ENCODE peak calls at places on chromosomes 2 and 18, in ten cellular contexts. B is heart right ventricle; U is lower lobe of right lung; N is CD8-positive, alpha-beta T cell; K is effector memory CD4-positive, alpha-beta T cell; W is CD8-positive, alpha-beta memory T cell; J is thoracic aorta; O is colonic mucosa; V is right cardiac atrium; C is astrocyte. M is an unnamed sample. For H3K9me3 and H3K4me1, the result is how much of the 10 kb centered on the place peaks cover.

GRCh38 chr2:99879481-99879880 is 262.9 kb downstream of the AFF3 start:
- DNase-seq in B (no peak), U (no peak), N (no peak), K (no peak), W (no peak), J (no peak), O (no peak), V (no peak), C (peak), M (no peak)

GRCh38 chr18:45186832-45187231 is 428.4 kb upstream of the SLC14A2 start:
- DNase-seq in B (no peak), U (no peak), N (no peak), K (no peak), W (no peak), J (no peak), O (no peak), V (no peak), C (no peak), M (no peak)

GRCh38 chr2:160321025-160321424 is 121.0 kb upstream of the ITGB6 start:
- DNase-seq in B (no peak), U (no peak), N (no peak), K (no peak), W (no peak), J (no peak), O (peak), V (no peak), C (no peak), M (no peak)

GRCh38 chr18:79458917-79459803 is 63.4 kb downstream of the NFATC1 start:
- DNase-seq in B (peak), U (no peak), N (no peak), K (no peak), W (no peak), J (no peak), O (no peak), V (no peak), C (no peak), M (no peak)

GRCh38 chr18:40473221-40473620 is 1481.8 kb upstream of the PIK3C3 start:
- DNase-seq in B (no peak), U (no peak), N (no peak), K (no peak), W (no peak), J (no peak), O (no peak), V (no peak), C (peak), M (no peak)

GRCh38 chr2:230762317-230762896 is 49.8 kb downstream of the CAB39 start:
- DNase-seq in B (no peak), U (no peak), N (no peak), K (no peak), W (no peak), J (no peak), O (no peak), V (no peak), C (no peak), M (no peak)

GRCh38 chr2:77642339-77642738 is 120.2 kb upstream of the LRRTM4 start:
- DNase-seq in B (no peak), U (no peak), N (no peak), K (no peak), W (no peak), J (no peak), O (no peak), V (peak), C (no peak), M (no peak)

GRCh38 chr2:235384624-235385023 is 109.2 kb upstream of the AGAP1 start:
- DNase-seq in B (no peak), U (no peak), N (no peak), K (no peak), W (no peak), J (no peak), O (no peak), V (no peak), C (no peak), M (no peak)

GRCh38 chr2:74188018-74188601 is 9.4 kb upstream of the MOB1A start:
- DNase-seq in B (peak), U (no peak), N (no peak), K (no peak), W (no peak), J (no peak), O (no peak), V (no peak), C (peak), M (no peak)

GRCh38 chr2:54610700-54611099 is 112.8 kb upstream of the EML6 start:
- DNase-seq in B (no peak), U (no peak), N (no peak), K (no peak), W (no peak), J (no peak), O (no peak), V (no peak), C (peak), M (no peak)

GRCh38 chr2:165074884-165075283 is 119.6 kb upstream of the SLC38A11 start:
- DNase-seq in B (no peak), U (no peak), N (no peak), K (no peak), W (no peak), J (no peak), O (no peak), V (no peak), C (no peak), M (no peak)

GRCh38 chr2:227626580-227627151 is 9.4 kb downstream of the SCYGR4 start:
- DNase-seq in B (no peak), U (no peak), N (no peak), K (no peak), W (no peak), J (no peak), O (no peak), V (no peak), C (no peak), M (no peak)

GRCh38 chr2:62569907-62570793 is 64.2 kb upstream of the TMEM17 start:
- DNase-seq in B (no peak), U (no peak), N (no peak), K (no peak), W (no peak), J (no peak), O (peak), V (peak), C (no peak), M (no peak)

GRCh38 chr2:147600646-147601045 is 244.2 kb upstream of the ACVR2A start:
- DNase-seq in B (no peak), U (no peak), N (no peak), K (no peak), W (no peak), J (no peak), O (no peak), V (no peak), C (no peak), M (no peak)

GRCh38 chr2:18957909-18958308 is 368.5 kb upstream of the NT5C1B start:
- DNase-seq in B (no peak), U (no peak), N (no peak), K (no peak), W (no peak), J (no peak), O (no peak), V (no peak), C (no peak), M (no peak)

GRCh38 chr18:10378688-10379465 is 75.6 kb upstream of the APCDD1 start:
- DNase-seq in B (no peak), U (no peak), N (no peak), K (no peak), W (no peak), J (no peak), O (no peak), V (no peak), C (peak), M (no peak)

GRCh38 chr2:240127351-240127750 is 8.8 kb downstream of the COPS9 start:
- DNase-seq in B (no peak), U (no peak), N (no peak), K (no peak), W (no peak), J (no peak), O (no peak), V (no peak), C (no peak), M (no peak)

GRCh38 chr2:156065912-156066311 is 266.6 kb downstream of the NR4A2 start:
- DNase-seq in B (no peak), U (no peak), N (no peak), K (no peak), W (no peak), J (no peak), O (peak), V (no peak), C (no peak), M (no peak)

GRCh38 chr2:9585486-9585885 is 29.9 kb upstream of the ADAM17 start:
- DNase-seq in B (no peak), U (no peak), N (no peak), K (no peak), W (no peak), J (no peak), O (no peak), V (no peak), C (no peak), M (no peak)

GRCh38 chr2:194087089-194087488 is 1569.9 kb upstream of the SLC39A10 start:
- DNase-seq in B (no peak), U (no peak), N (no peak), K (no peak), W (no peak), J (no peak), O (no peak), V (no peak), C (no peak), M (no peak)

GRCh38 chr2:25066455-25066854 is 24.6 kb downstream of the EFR3B start:
- DNase-seq in B (no peak), U (no peak), N (no peak), K (no peak), W (no peak), J (no peak), O (no peak), V (no peak), C (no peak), M (no peak)

GRCh38 chr2:236505071-236505470 is 64.6 kb upstream of the ACKR3 start:
- DNase-seq in B (no peak), U (no peak), N (no peak), K (no peak), W (no peak), J (no peak), O (no peak), V (no peak), C (no peak), M (no peak)

GRCh38 chr2:30771200-30771599 is 36.0 kb downstream of the CAPN13 start:
- DNase-seq in B (no peak), U (no peak), N (no peak), K (no peak), W (no peak), J (no peak), O (peak), V (no peak), C (no peak), M (no peak)

GRCh38 chr2:188292446-188293239 is 969 bp downstream of the GULP1 start:
- DNase-seq in B (peak), U (peak), N (no peak), K (no peak), W (no peak), J (peak), O (peak), V (peak), C (peak), M (no peak)

GRCh38 chr2:240538031-240538780 is 19.6 kb downstream of the ANKMY1 start:
- DNase-seq in B (no peak), U (no peak), N (no peak), K (no peak), W (no peak), J (no peak), O (no peak), V (no peak), C (no peak), M (no peak)

GRCh38 chr2:148521181-148521580 is 123.4 kb upstream of the EPC2 start:
- DNase-seq in B (no peak), U (no peak), N (no peak), K (no peak), W (no peak), J (no peak), O (no peak), V (no peak), C (no peak), M (no peak)

GRCh38 chr2:132670104-132670960 is at the start of gene LYPD1:
- DNase-seq in B (no peak), U (peak), N (no peak), K (no peak), W (no peak), J (no peak), O (peak), V (peak), C (no peak), M (no peak)

GRCh38 chr2:216202602-216203250 is 93.6 kb downstream of the XRCC5 start:
- DNase-seq in B (no peak), U (no peak), N (no peak), K (no peak), W (no peak), J (no peak), O (no peak), V (no peak), C (no peak), M (no peak)

GRCh38 chr2:217363470-217363869 is 503.6 kb upstream of the TNP1 start:
- DNase-seq in B (no peak), U (no peak), N (no peak), K (no peak), W (no peak), J (no peak), O (no peak), V (no peak), C (no peak), M (no peak)

GRCh38 chr2:75292826-75293225 is 93.5 kb upstream of the TACR1 start:
- DNase-seq in B (no peak), U (no peak), N (no peak), K (no peak), W (no peak), J (no peak), O (no peak), V (no peak), C (peak), M (no peak)

GRCh38 chr2:229087229-229087628 is 183.9 kb downstream of the PID1 start:
- DNase-seq in B (no peak), U (no peak), N (no peak), K (no peak), W (no peak), J (no peak), O (no peak), V (no peak), C (no peak), M (no peak)
- H3K9me3 ChIP-seq in B (under half), U (under half), N (under half), K (under half), W (under half), J (under half), O (under half), V (under half), C (under half), M (under half)

DNA sequence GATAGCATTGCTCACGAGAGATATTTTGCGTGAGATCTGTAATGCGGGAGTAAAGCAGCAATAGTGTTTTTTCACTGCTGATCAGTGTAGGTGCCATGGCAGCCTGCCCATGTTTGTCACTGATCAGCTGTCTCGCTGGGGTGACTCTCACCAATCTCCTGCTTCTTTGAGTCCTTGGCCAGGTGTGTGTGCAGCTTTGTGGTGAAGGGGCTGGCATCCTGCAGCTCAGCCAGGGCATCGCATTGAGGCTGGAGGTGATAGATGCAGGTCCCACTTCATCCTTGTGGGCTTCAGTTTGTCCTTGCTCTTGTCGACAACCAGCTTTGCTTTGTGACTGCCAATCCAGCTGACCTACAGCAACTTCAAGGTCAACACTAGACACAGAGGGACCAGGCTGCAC is 258.3 kb upstream of the CXCR4 start:
- DNase-seq in B (no peak), U (no peak), N (no peak), K (no peak), W (no peak), J (no peak), O (no peak), V (no peak), C (no peak), M (no peak)
- H3K4me1 ChIP-seq in B (under half), U (under half), N (under half), K (under half), W (under half), J (under half), O (under half), V (under half), C (under half), M (under half)

DNA sequence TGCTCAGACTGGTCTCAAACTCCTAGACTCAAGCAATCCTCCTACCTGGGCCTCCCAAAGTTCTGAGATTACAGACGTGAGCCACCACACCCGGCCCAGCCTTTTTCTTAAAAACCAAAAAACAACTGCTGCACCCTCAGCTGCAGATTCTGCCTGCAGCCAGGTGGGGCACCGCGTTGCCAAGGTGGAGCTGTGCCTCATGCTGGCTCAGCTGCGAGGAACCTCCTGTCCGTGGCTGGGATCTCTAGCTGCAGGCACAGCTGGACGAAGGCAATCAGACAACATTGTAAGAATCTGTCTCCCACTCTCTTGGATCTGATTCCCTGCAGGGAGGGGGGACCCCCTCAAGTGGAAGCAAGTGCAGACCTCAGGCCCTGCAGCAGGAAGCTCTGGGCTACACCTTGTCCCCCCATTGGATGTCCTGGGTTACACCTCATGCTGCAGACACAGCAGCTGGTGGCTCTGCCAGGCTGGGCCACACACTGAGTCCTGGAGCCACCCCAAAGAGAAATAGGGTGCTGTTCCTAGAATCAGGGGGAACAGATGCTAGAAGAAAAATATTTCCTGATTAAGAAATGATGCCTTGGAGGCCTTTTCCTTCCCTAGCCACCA is 24.1 kb downstream of the CIDEA start:
- DNase-seq in B (no peak), U (no peak), N (no peak), K (no peak), W (no peak), J (no peak), O (no peak), V (no peak), C (no peak), M (no peak)
- H3K4me3 ChIP-seq in B (peak), U (peak), N (no peak), K (no peak), W (no peak), J (peak), O (peak), V (peak), C (peak), M (no peak)

GRCh38 chr2:13260401-13260800 is 543.7 kb downstream of the TRIB2 start:
- DNase-seq in B (no peak), U (no peak), N (no peak), K (no peak), W (no peak), J (no peak), O (no peak), V (no peak), C (no peak), M (no peak)
- H3K9me3 ChIP-seq in B (under half), U (under half), N (under half), K (under half), W (under half), J (under half), O (under half), V (under half), C (under half), M (under half)

DNA sequence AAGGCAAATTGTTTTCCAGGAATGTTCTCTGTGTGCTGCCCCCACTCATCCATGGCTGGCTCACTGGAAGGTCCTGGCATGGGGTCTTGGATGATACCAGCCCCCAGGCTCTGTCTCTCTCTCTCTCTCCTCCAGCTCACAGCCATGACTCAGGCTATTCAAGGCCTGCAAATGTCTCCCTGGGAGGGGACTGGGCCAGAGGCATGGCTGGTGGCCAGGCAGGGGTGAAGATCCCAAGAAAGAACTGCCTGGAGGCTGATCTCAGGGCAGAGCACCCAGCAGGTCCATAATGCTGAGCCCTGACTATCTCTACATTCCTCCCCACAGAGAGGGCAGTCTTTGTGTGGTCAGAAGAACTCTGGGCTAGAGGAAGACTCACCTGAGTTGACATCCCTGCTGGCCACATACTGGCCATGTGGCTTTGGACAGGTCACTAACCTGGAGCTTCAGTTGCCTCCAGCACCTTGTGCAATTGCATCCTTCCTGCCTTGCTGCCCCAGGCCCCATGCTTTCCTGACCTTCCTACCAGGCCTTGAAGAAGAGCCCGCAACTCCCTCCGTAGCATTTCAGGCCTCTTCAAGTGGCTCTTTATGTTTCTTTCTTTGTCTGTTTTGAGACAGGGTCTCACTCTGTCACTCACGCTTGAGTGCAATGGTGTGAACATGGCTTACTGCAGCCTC is 150.4 kb downstream of the ZFP36L2 start:
- DNase-seq in B (no peak), U (no peak), N (no peak), K (no peak), W (no peak), J (no peak), O (no peak), V (peak), C (peak), M (no peak)
- H3K4me1 ChIP-seq in B (half or more), U (under half), N (under half), K (under half), W (under half), J (under half), O (under half), V (under half), C (under half), M (half or more)

DNA sequence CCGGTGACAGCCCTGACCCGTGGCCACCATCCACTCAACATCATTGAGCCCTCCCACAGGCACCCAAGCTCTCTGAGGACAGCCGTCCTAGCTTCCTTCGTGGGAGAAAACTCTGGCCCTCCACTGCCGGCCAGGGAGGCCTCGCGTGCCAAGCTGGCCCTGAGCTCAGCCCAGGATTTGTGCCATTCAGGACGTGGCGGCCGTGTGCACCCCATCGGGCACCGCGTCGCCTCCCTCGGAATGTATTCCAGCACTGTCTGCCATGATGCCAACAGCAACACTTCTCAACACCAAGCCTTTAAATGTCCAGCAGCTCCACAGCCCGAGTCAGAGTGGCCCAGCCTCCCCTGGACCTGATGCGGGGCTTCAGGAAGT is 35.7 kb downstream of the ZNF516 start:
- DNase-seq in B (no peak), U (no peak), N (no peak), K (no peak), W (no peak), J (no peak), O (no peak), V (peak), C (no peak), M (no peak)
- H3K4me3 ChIP-seq in B (peak), U (no peak), N (no peak), K (no peak), W (no peak), J (peak), O (no peak), V (no peak), C (peak), M (no peak)

GRCh38 chr2:238851026-238851425 is 3.1 kb downstream of the TWIST2 start:
- DNase-seq in B (no peak), U (no peak), N (no peak), K (no peak), W (no peak), J (no peak), O (no peak), V (no peak), C (no peak), M (no peak)
- H3K9me3 ChIP-seq in B (under half), U (under half), N (under half), K (under half), W (under half), J (under half), O (under half), V (under half), C (under half), M (under half)

GRCh38 chr2:109689973-109690372 is 75.8 kb downstream of the SOWAHC start:
- DNase-seq in B (no peak), U (no peak), N (no peak), K (no peak), W (no peak), J (no peak), O (no peak), V (peak), C (no peak), M (no peak)
- H3K4me1 ChIP-seq in B (under half), U (under half), N (under half), K (under half), W (under half), J (under half), O (under half), V (under half), C (under half), M (half or more)

GRCh38 chr2:231780123-231780908 is 766 bp downstream of the PDE6D start:
- DNase-seq in B (peak), U (no peak), N (no peak), K (no peak), W (no peak), J (no peak), O (peak), V (peak), C (peak), M (no peak)
- H3K4me3 ChIP-seq in B (peak), U (peak), N (peak), K (peak), W (peak), J (peak), O (peak), V (peak), C (peak), M (peak)

M was measured in esophagus squamous epithelium.